ENCODE peak calls at places on chromosomes 16 and 17, in nine cellular contexts. A, O, B, W, N, D, M, I and C are unnamed samples.

GRCh38 chr17:46741122-46741725 is 77.3 kb downstream of the WNT3 start:
- DNase-seq in N (no peak), D (no peak), I (no peak), W (no peak), B (no peak), M (no peak), O (no peak), A (no peak), C (no peak)

GRCh38 chr17:34173221-34173620 is 81.9 kb upstream of the CCL2 start:
- DNase-seq in O (no peak), D (peak), W (no peak), N (no peak), A (no peak), B (no peak), M (no peak), I (no peak), C (no peak)

GRCh38 chr16:4327782-4328579 is 12.1 kb downstream of the GLIS2 start:
- DNase-seq in A (no peak), M (no peak), B (no peak), D (peak), I (peak), O (peak), W (peak), N (peak), C (peak)

GRCh38 chr17:40203131-40203530 is 16.0 kb upstream of the WIPF2 start:
- DNase-seq in N (no peak), D (peak), B (no peak), A (no peak), I (no peak), M (no peak), W (no peak), O (no peak), C (no peak)

GRCh38 chr17:3796110-3796821 is 4.7 kb downstream of the ITGAE start:
- DNase-seq in M (no peak), N (no peak), W (no peak), B (no peak), A (peak), I (no peak), O (no peak), D (no peak), C (no peak)

GRCh38 chr17:73165616-73166404 is 1.0 kb downstream of the SSTR2 start:
- DNase-seq in N (no peak), I (no peak), A (no peak), M (no peak), D (no peak), O (no peak), W (no peak), B (no peak), C (no peak)

GRCh38 chr16:50282955-50283631 is 16.7 kb downstream of the ADCY7 start:
- DNase-seq in O (no peak), M (no peak), N (no peak), A (no peak), D (no peak), I (no peak), B (no peak), W (no peak), C (no peak)

GRCh38 chr16:81181013-81181720 is 57.3 kb upstream of the BCO1 start:
- DNase-seq in O (peak), D (peak), A (no peak), N (peak), I (peak), W (peak), M (peak), B (no peak), C (peak)

GRCh38 chr16:57628008-57628781 is at the start of gene ADGRG1:
- DNase-seq in O (no peak), I (peak), A (no peak), D (peak), M (peak), W (peak), B (no peak), N (peak), C (peak)

GRCh38 chr16:72963921-72964320 is 84.0 kb downstream of the ZFHX3 start:
- DNase-seq in M (no peak), A (no peak), D (peak), W (no peak), O (no peak), I (no peak), N (no peak), B (no peak), C (no peak)
- H3K4me3 ChIP-seq in M (no peak), A (no peak), D (no peak), W (no peak), O (no peak), I (no peak), N (no peak), B (no peak), C (no peak)

GRCh38 chr16:88005148-88005547 is 53.9 kb downstream of the BANP start:
- DNase-seq in A (no peak), B (no peak), O (no peak), D (peak), N (no peak), W (no peak), M (no peak), I (peak), C (no peak)
- TF ChIP-seq CTCF in A (peak), B (no peak), O (no peak), D (peak), N (peak), W (no peak), M (no peak), I (peak), C (no peak)

DNA sequence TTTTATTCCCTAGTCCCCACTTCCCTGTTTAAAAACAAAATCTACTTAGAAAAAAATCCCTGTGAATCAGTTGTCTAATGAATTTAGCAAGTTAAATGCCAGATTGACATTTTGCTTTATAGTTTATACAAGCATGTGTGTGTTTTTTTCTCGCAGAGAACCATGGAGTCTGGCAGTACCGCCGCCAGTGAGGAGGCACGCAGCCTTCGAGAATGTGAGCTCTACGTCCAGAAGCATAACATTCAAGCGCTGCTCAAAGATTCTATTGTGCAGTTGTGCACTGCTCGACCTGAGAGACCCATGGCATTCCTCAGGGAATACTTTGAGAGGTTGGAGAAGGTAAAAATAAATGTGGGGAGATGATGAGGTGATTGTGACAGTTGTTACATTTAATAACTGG is 3.0 kb downstream of the PRKAR1A start:
- DNase-seq in D (no peak), W (no peak), N (no peak), M (no peak), O (no peak), A (no peak), B (no peak), I (no peak), C (no peak)
- H3K4me3 ChIP-seq in D (peak), W (no peak), N (no peak), M (peak), O (peak), A (peak), B (no peak), I (no peak), C (peak)

GRCh38 chr17:19867654-19868395 is at the start of gene ULK2:
- DNase-seq in D (peak), M (no peak), N (peak), B (no peak), I (no peak), W (peak), A (no peak), O (peak), C (peak)
- TF ChIP-seq CTCF in D (no peak), M (no peak), N (peak), B (peak), I (no peak), W (no peak), A (no peak), O (no peak), C (no peak)

GRCh38 chr16:21646721-21647561 is 5.5 kb downstream of the IGSF6 start:
- DNase-seq in D (no peak), M (no peak), N (no peak), B (no peak), W (no peak), O (no peak), A (peak), I (no peak), C (peak)

GRCh38 chr16:21645261-21645721 is 7.1 kb downstream of the IGSF6 start:
- DNase-seq in A (peak), I (no peak), M (no peak), O (no peak), W (no peak), B (no peak), D (peak), N (no peak), C (no peak)

GRCh38 chr16:21643787-21644186 is 8.6 kb downstream of the IGSF6 start:
- DNase-seq in D (no peak), O (no peak), A (no peak), B (no peak), I (peak), W (no peak), M (no peak), N (no peak), C (no peak)

GRCh38 chr16:21646091-21646490 is 6.3 kb downstream of the IGSF6 start:
- DNase-seq in W (no peak), M (no peak), O (no peak), A (no peak), D (peak), B (no peak), N (no peak), I (no peak), C (no peak)

DNA sequence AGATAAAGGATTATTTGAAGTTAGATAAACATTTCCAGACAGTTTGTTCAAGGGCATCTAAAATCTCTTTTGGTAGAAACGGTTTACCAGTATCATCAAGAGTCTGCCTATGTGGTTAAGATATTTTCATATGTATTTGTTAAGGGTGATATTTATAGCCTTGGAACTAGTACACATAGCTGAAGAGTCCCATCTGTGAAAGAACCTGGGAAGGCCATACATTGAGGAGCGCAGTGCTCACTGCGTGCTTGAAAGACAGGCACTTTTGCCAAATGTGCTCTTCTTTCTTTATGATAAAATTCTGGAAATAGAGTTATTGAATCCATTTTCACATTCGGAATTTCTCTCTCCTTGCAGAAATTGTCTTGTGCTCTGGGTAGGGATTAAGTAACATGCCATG is 7.7 kb downstream of the IGSF6 start:
- DNase-seq in N (no peak), A (no peak), B (no peak), O (no peak), W (no peak), M (no peak), D (no peak), I (no peak), C (no peak)
- H3K4me3 ChIP-seq in N (no peak), A (peak), B (no peak), O (no peak), W (peak), M (no peak), D (no peak), I (no peak), C (no peak)